ENCODE peak calls at places on chromosome X, in seven cellular contexts. Q, C, W, D, X, K and F are unnamed samples.

GRCh38 chrX:17984415-17984814 is 123.3 kb upstream of the RAI2 start:
- DNase-seq in Q (no peak), C (no peak), W (no peak), D (peak; percentile 8), X (no peak), K (no peak), F (no peak)

GRCh38 chrX:49166914-49167739 is 4.6 kb downstream of the MAGIX start:
- DNase-seq in Q (peak; percentile 55), C (peak; percentile 73), W (no peak), D (peak; percentile 42), X (no peak), K (peak; percentile 84), F (no peak)

GRCh38 chrX:71938371-71938770 is 27.7 kb downstream of the NHSL2 start:
- DNase-seq in Q (no peak), C (no peak), W (no peak), D (no peak), X (no peak), K (peak; percentile 63), F (no peak)

GRCh38 chrX:22366866-22367265 is 94.2 kb downstream of the CBLL2 start:
- DNase-seq in Q (no peak), C (no peak), W (no peak), D (no peak), X (no peak), K (no peak), F (no peak)

GRCh38 chrX:39440734-39441305 is 639.6 kb downstream of the MID1IP1 start:
- DNase-seq in Q (no peak), C (no peak), W (no peak), D (peak; percentile 14), X (no peak), K (no peak), F (no peak)

GRCh38 chrX:77962068-77962902 is 7.2 kb downstream of the PGAM4 start:
- DNase-seq in Q (no peak), C (peak; percentile 4), W (no peak), D (no peak), X (no peak), K (peak; percentile 30), F (no peak)

GRCh38 chrX:727738-728621 is 97.4 kb downstream of the SHOX start:
- DNase-seq in Q (peak; percentile 85), C (no peak), W (no peak), D (peak; percentile 59), X (peak; percentile 24), K (no peak), F (peak; percentile 77)

GRCh38 chrX:42149281-42149680 is 225.9 kb upstream of the CASK start:
- DNase-seq in Q (no peak), C (no peak), W (no peak), D (peak; percentile 7), X (no peak), K (no peak), F (no peak)

GRCh38 chrX:50470103-50471031 is at the start of gene DGKK:
- DNase-seq in Q (peak; percentile 76), C (no peak), W (no peak), D (peak; percentile 89), X (peak; percentile 68), K (no peak), F (peak; percentile 90)

GRCh38 chrX:119481218-119481875 is 13.1 kb downstream of the SLC25A5 start:
- DNase-seq in Q (no peak), C (no peak), W (no peak), D (no peak), X (no peak), K (no peak), F (no peak)

GRCh38 chrX:72054776-72055495 is 76.8 kb downstream of the RTL5 start:
- DNase-seq in Q (no peak), C (no peak), W (no peak), D (peak; percentile 45), X (no peak), K (no peak), F (peak; percentile 50)

GRCh38 chrX:107537815-107538214 is 88.4 kb downstream of the FRMPD3 start:
- DNase-seq in Q (peak; percentile 51), C (peak; percentile 50), W (peak; percentile 63), D (peak; percentile 67), X (peak; percentile 9), K (peak; percentile 46), F (peak; percentile 76)

GRCh38 chrX:72307646-72308051 is 1.9 kb upstream of the CITED1 start:
- DNase-seq in Q (no peak), C (no peak), W (no peak), D (peak; percentile 2), X (no peak), K (no peak), F (no peak)

GRCh38 chrX:111445485-111445884 is 33.5 kb upstream of the DCX start:
- DNase-seq in Q (no peak), C (peak; percentile 32), W (peak; percentile 77), D (peak; percentile 52), X (peak; percentile 31), K (peak; percentile 56), F (no peak)

GRCh38 chrX:108157628-108158027 is 66.0 kb downstream of the ATG4A start:
- DNase-seq in Q (no peak), C (no peak), W (no peak), D (peak; percentile 1), X (no peak), K (no peak), F (no peak)

GRCh38 chrX:119479845-119480244 is 11.6 kb downstream of the SLC25A5 start:
- DNase-seq in Q (no peak), C (no peak), W (no peak), D (no peak), X (no peak), K (no peak), F (no peak)

GRCh38 chrX:138411048-138411447 is 300.5 kb downstream of the FGF13 start:
- DNase-seq in Q (no peak), C (no peak), W (no peak), D (no peak), X (no peak), K (no peak), F (no peak)
- H2BK5ac ChIP-seq in Q (no peak overlapping the region), C (no peak overlapping the region), W (no peak overlapping the region), D (no peak overlapping the region), X (no peak overlapping the region), K (no peak overlapping the region), F (no peak overlapping the region)

GRCh38 chrX:10117301-10117700 is 39.5 kb upstream of the CLCN4 start:
- DNase-seq in Q (no peak), C (no peak), W (no peak), D (no peak), X (no peak), K (no peak), F (no peak)
- H2BK5ac ChIP-seq in Q (no peak overlapping the region), C (no peak overlapping the region), W (no peak overlapping the region), D (no peak overlapping the region), X (no peak overlapping the region), K (no peak overlapping the region), F (no peak overlapping the region)

DNA sequence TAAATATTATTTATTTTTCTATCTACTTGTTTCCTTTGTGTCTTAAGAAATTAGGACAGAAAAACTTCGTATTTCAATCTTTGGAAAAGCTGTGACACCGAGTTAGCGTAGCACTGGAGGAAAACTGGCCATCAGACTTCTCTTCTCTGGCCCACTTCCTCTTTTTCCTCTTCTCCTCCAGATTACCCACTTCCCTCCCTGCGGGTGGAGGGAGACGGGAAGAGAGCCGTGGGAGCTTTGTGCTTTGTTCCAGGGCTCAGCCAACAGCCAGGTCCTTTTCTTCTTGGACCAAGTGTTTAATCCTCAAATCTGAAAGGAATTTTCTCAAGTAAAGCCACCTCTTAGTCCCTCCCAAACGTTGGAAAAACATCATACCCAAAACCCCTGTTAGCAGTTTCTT is 29.7 kb downstream of the OFD1 start:
- DNase-seq in Q (no peak), C (no peak), W (no peak), D (no peak), X (no peak), K (no peak), F (no peak)
- H2BK5ac ChIP-seq in Q (no peak overlapping the region), C (no peak overlapping the region), W (no peak overlapping the region), D (no peak overlapping the region), X (no peak overlapping the region), K (no peak overlapping the region), F (no peak overlapping the region)

DNA sequence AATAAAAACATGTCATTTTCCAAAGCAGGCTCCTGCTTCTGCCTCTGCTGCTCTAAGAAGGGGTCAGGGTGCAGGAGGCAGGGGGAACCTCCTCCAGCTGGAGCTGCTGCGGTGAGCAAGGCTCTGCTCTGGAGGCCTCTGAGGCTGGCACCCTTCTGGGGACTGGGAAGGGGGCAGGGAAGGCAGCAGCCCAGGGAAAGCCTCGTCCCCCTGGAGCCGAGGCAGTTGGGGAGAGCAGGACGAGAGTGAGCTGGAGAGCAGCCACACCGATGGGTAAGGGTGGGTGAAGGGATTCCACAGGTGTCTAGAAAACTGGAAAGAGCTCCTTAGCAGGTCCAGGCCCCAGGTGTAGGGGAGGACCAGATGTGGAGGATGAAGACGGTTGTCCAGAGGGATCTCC is 2.0 kb upstream of the CTAG2 start:
- DNase-seq in Q (no peak), C (no peak), W (no peak), D (no peak), X (no peak), K (no peak), F (no peak)
- H2BK5ac ChIP-seq in Q (no peak overlapping the region), C (no peak overlapping the region), W (no peak overlapping the region), D (no peak overlapping the region), X (no peak overlapping the region), K (no peak overlapping the region), F (no peak overlapping the region)

DNA sequence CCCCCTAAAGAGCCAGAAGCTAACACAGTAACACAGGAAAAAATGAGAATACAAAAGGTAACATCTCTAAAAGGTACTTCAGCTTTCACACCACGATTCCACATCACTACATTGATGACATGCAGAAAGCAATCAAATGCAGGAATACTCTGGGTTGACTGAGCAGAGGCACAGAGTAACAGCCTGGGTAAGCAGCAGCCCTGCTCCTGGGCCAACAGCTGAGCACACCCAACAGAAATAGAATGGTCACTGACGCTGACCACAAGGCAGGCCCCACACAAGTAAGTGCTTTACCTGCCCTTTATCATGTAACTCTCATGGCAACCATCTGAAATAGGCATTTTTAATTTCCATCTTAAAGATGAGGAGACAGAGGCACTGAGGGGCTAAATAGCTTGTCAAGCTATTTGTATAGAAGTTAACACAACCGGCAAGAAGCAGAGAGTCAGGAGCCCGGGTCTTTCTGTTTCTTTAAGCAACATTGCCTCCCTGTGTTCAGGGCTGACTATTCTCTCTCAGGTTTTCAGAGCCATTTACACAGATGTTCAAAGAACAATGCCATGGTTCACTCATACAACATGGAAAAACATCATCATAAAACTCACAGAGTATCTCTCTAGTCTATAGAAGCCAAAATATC is 168.9 kb downstream of the ZNF674 start:
- DNase-seq in Q (no peak), C (peak; percentile 48), W (peak; percentile 43), D (peak; percentile 75), X (peak; percentile 27), K (peak; percentile 61), F (peak; percentile 56)
- H2BK5ac ChIP-seq in Q (no peak overlapping the region), C (no peak overlapping the region), W (peak overlapping the region; percentile 57), D (no peak overlapping the region), X (no peak overlapping the region), K (no peak overlapping the region), F (no peak overlapping the region)

GRCh38 chrX:152403515-152403914 is 47.6 kb downstream of the GABRA3 start:
- DNase-seq in Q (no peak), C (no peak), W (no peak), D (no peak), X (no peak), K (no peak), F (no peak)

GRCh38 chrX:152405561-152405960 is 45.6 kb downstream of the GABRA3 start:
- DNase-seq in Q (no peak), C (no peak), W (no peak), D (peak; percentile 61), X (no peak), K (no peak), F (peak; percentile 23)
- H2BK5ac ChIP-seq in Q (no peak overlapping the region), C (no peak overlapping the region), W (no peak overlapping the region), D (no peak overlapping the region), X (no peak overlapping the region), K (no peak overlapping the region), F (no peak overlapping the region)